ENCODE peak calls at places on chromosomes 1 and 21, in four cellular contexts. Z is A549, O is HepG2, M is GM12878. E is an unnamed sample.

GRCh38 chr1:236868625-236869467 is 73.8 kb downstream of the MTR start:
- DNase-seq in Z (peak; percentile 72), O (peak; percentile 60), M (peak; percentile 17), E (peak; percentile 80)

GRCh38 chr1:163066168-163066567 is 3.0 kb upstream of the RGS4 start:
- DNase-seq in Z (no peak), O (no peak), M (no peak), E (no peak)

GRCh38 chr1:152968248-152968647 is 2.2 kb upstream of the SPRR4 start:
- DNase-seq in Z (no peak), O (no peak), M (peak; percentile 40), E (no peak)

GRCh38 chr1:156862602-156863599 is 2.2 kb downstream of the NTRK1 start:
- DNase-seq in Z (no peak), O (no peak), M (no peak), E (peak; percentile 76)

GRCh38 chr1:160774886-160775719 is 20.9 kb upstream of the LY9 start:
- DNase-seq in Z (no peak), O (no peak), M (no peak), E (no peak)

GRCh38 chr1:236522937-236523703 is 662 bp upstream of the LGALS8 start:
- DNase-seq in Z (peak; percentile 13), O (peak; percentile 54), M (no peak), E (no peak)

GRCh38 chr21:35273331-35273730 is 224.2 kb upstream of the RUNX1 start:
- DNase-seq in Z (no peak), O (no peak), M (no peak), E (no peak)

GRCh38 chr1:227886993-227887696 is 60.6 kb downstream of the WNT9A start:
- DNase-seq in Z (no peak), O (no peak), M (no peak), E (no peak)

GRCh38 chr1:167460836-167461235 is 57.5 kb downstream of the CD247 start:
- DNase-seq in Z (no peak), O (no peak), M (no peak), E (no peak)

GRCh38 chr1:108962681-108963051 is 618 bp downstream of the CLCC1 start:
- DNase-seq in Z (peak; percentile 22), O (peak; percentile 12), M (no peak), E (no peak)

GRCh38 chr1:229487181-229487580 is 21.0 kb downstream of the NUP133 start:
- DNase-seq in Z (no peak), O (no peak), M (no peak), E (no peak)

GRCh38 chr1:35574655-35575400 is 1.7 kb downstream of the TFAP2E start:
- DNase-seq in Z (no peak), O (no peak), M (no peak), E (no peak)

GRCh38 chr1:203148127-203148526 is 20.6 kb downstream of the ADORA1 start:
- DNase-seq in Z (no peak), O (peak; percentile 20), M (no peak), E (peak; percentile 45)

GRCh38 chr1:43573066-43573799 is 42.5 kb downstream of the PTPRF start:
- DNase-seq in Z (no peak), O (no peak), M (no peak), E (no peak)

GRCh38 chr1:167546935-167547334 is 6.6 kb downstream of the CREG1 start:
- DNase-seq in Z (no peak), O (no peak), M (no peak), E (no peak)

GRCh38 chr21:45381036-45381787 is 23.8 kb upstream of the COL18A1 start:
- DNase-seq in Z (no peak), O (no peak), M (no peak), E (no peak)

GRCh38 chr1:107365874-107366273 is 225.0 kb downstream of the NTNG1 start:
- DNase-seq in Z (no peak), O (no peak), M (no peak), E (no peak)

GRCh38 chr1:30569384-30569783 is 154.0 kb downstream of the MATN1 start:
- DNase-seq in Z (no peak), O (no peak), M (no peak), E (peak; percentile 29)

GRCh38 chr1:161934278-161934608 is 89.4 kb downstream of the OLFML2B start:
- DNase-seq in Z (no peak), O (no peak), M (no peak), E (no peak)

GRCh38 chr21:33844104-33844889 is 71.3 kb downstream of the ATP5PO start:
- DNase-seq in Z (no peak), O (peak; percentile 40), M (no peak), E (no peak)

GRCh38 chr1:10236405-10237156 is 26.2 kb downstream of the KIF1B start:
- DNase-seq in Z (no peak), O (no peak), M (no peak), E (no peak)

GRCh38 chr1:57345916-57346315 is 77.9 kb downstream of the DAB1 start:
- DNase-seq in Z (no peak), O (no peak), M (no peak), E (no peak)

GRCh38 chr1:25661043-25661807 is 44.6 kb downstream of the MAN1C1 start:
- DNase-seq in Z (no peak), O (no peak), M (no peak), E (no peak)

GRCh38 chr1:91026777-91027176 is 4.9 kb upstream of the ZNF644 start:
- DNase-seq in Z (peak; percentile 15), O (peak; percentile 35), M (no peak), E (no peak)

GRCh38 chr1:185969028-185969427 is 234.8 kb downstream of the HMCN1 start:
- DNase-seq in Z (no peak), O (no peak), M (no peak), E (no peak)

GRCh38 chr1:67716800-67717199 is 31.8 kb downstream of the GADD45A start:
- DNase-seq in Z (peak; percentile 17), O (no peak), M (no peak), E (no peak)

GRCh38 chr21:35211767-35212166 is 162.7 kb upstream of the RUNX1 start:
- DNase-seq in Z (no peak), O (no peak), M (no peak), E (no peak)

GRCh38 chr21:25179116-25179515 is 428.2 kb downstream of the MRPL39 start:
- DNase-seq in Z (no peak), O (no peak), M (no peak), E (no peak)

GRCh38 chr21:31354604-31355443 is 10.8 kb upstream of the TIAM1 start:
- DNase-seq in Z (peak; percentile 11), O (no peak), M (peak; percentile 51), E (no peak)

GRCh38 chr1:101238041-101238515 is 1.3 kb downstream of the S1PR1 start:
- DNase-seq in Z (no peak), O (no peak), M (no peak), E (no peak)

GRCh38 chr21:28684351-28684750 is 308.3 kb downstream of the LTN1 start:
- DNase-seq in Z (no peak), O (no peak), M (no peak), E (no peak)

GRCh38 chr1:24149854-24150227 is 6.9 kb upstream of the IL22RA1 start:
- DNase-seq in Z (peak; percentile 56), O (no peak), M (no peak), E (peak; percentile 79)

GRCh38 chr1:40633563-40634376 is 31.7 kb downstream of the RIMS3 start:
- DNase-seq in Z (no peak), O (no peak), M (no peak), E (peak; percentile 74)

GRCh38 chr1:26408604-26409003 is 2.0 kb upstream of the LIN28A start:
- DNase-seq in Z (peak; percentile 64), O (peak; percentile 46), M (no peak), E (peak; percentile 89)

GRCh38 chr1:37741662-37742061 is 23.3 kb downstream of the EPHA10 start:
- DNase-seq in Z (no peak), O (no peak), M (no peak), E (no peak)

DNA sequence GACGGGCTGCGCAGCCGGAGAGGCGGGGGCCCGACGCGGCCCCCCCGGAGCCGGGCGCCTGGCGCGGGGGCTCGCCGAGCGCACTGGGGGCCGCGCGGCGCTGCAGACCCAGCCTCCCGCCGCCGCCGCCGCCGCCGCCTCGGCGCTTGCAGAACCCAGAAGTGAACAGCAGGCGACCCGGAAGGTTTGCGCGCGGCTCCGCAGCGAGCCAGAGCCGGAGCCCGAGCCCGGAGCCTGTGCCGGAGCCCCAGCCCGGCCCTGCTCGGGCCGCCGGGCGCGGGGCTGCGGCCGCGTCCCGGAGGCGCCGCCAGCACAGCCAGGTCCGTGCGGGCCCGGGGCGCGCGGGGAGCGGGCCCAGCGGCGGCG is at the start of gene ZNF362:
- DNase-seq in Z (peak; percentile 49), O (no peak), M (no peak), E (peak; percentile 61)
- TF ChIP-seq CHD4 in Z (no peak), O (no peak), M (no peak), E (no peak)

DNA sequence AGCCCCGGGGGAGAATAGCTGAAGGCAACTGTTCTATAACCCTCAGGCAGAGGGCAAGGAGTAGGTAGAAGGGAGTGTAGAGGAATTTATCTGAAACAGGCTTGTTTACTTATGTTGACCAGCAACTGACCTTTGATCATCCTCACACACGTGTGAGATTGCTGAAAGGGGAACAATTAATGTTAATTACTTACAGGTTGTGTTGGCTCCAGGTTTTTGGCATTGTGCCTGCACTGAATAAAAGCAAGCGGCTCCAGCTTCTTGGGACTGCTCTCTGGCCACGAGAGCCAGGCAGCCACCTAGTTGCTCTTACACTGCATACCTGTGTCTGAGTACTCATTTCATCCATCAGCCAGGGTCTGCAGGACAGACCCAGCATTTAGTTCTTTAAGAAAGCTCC is 41.3 kb upstream of the ARHGEF10L start:
- DNase-seq in Z (no peak), O (peak; percentile 50), M (no peak), E (no peak)
- TF ChIP-seq CHD4 in Z (no peak), O (no peak), M (no peak), E (no peak)

GRCh38 chr1:48775817-48776399 is 783 bp downstream of the BEND5 start:
- DNase-seq in Z (no peak), O (no peak), M (no peak), E (no peak)

GRCh38 chr1:48776400-48777218 is at the start of gene BEND5:
- DNase-seq in Z (no peak), O (no peak), M (no peak), E (no peak)

GRCh38 chr1:48777219-48777895 is 666 bp upstream of the BEND5 start:
- DNase-seq in Z (no peak), O (no peak), M (no peak), E (no peak)

GRCh38 chr1:48772221-48772620 is 4.5 kb downstream of the BEND5 start:
- DNase-seq in Z (no peak), O (no peak), M (no peak), E (no peak)

GRCh38 chr1:48773133-48773532 is 3.6 kb downstream of the BEND5 start:
- DNase-seq in Z (no peak), O (no peak), M (no peak), E (no peak)
- TF ChIP-seq CHD4 in Z (no peak), O (no peak), M (no peak), E (no peak)

GRCh38 chr1:232704694-232705680 is 75.1 kb upstream of the SIPA1L2 start:
- DNase-seq in Z (peak; percentile 67), O (peak; percentile 13), M (no peak), E (no peak)
- TF ChIP-seq CHD4 in Z (no peak), O (no peak), M (no peak), E (no peak)

DNA sequence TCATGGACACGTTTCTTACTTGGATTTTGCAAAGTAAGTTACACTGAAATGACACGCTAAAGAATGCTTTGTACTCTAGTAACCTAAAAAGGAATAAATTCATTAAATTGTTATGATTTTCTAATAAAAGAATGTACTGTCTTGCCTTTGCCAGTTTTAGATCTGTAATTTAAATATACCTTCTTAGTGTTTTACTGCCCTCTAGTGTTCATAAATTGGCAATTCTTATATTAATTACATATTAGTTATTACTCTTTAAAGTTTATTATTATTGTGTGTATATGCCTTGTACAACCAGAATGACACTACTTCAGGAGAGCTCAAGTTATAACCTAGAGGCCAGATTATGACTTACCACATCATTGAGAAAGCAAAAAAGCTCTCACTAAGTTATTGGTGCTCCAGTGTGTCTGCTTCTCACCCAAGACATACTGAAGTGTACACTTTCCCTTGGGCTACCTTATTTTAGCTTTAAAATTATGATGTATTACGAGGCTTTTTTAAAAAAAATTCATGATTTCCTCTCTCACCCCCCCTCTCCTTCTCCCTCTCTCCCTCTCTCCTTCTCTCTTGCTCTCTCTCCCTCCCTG is 169.9 kb downstream of the HS2ST1 start:
- DNase-seq in Z (peak; percentile 20), O (peak; percentile 4), M (no peak), E (no peak)
- TF ChIP-seq CHD4 in Z (no peak), O (no peak), M (no peak), E (no peak)

E was measured in K562.